ENCODE peak calls at places on chromosomes 11 and 22, in five cellular contexts. K, R, T, F and U are unnamed samples.

GRCh38 chr11:102345923-102346322 is 1.1 kb upstream of the BIRC2 start:
- DNase-seq in K (no peak), R (no peak), T (no peak), F (no peak), U (peak)

GRCh38 chr22:38040953-38041759 is 16.0 kb upstream of the PICK1 start:
- DNase-seq in K (no peak), R (no peak), T (no peak), F (no peak), U (no peak)

GRCh38 chr11:67272327-67273259 is 6.3 kb downstream of the GRK2 start:
- DNase-seq in K (peak), R (no peak), T (no peak), F (no peak), U (no peak)

GRCh38 chr11:120229451-120230424 is 10.2 kb upstream of the POU2F3 start:
- DNase-seq in K (peak), R (peak), T (no peak), F (peak), U (no peak)

GRCh38 chr22:49969751-49970527 is 9.4 kb downstream of the PIM3 start:
- DNase-seq in K (no peak), R (no peak), T (no peak), F (peak), U (no peak)

GRCh38 chr22:32685527-32685926 is 116.0 kb upstream of the TIMP3 start:
- DNase-seq in K (no peak), R (no peak), T (no peak), F (no peak), U (no peak)

GRCh38 chr11:15775051-15775541 is 581.2 kb downstream of the SOX6 start:
- DNase-seq in K (no peak), R (no peak), T (no peak), F (no peak), U (no peak)

GRCh38 chr22:26431151-26431995 is 2.3 kb downstream of the ASPHD2 start:
- DNase-seq in K (peak), R (no peak), T (no peak), F (no peak), U (no peak)

GRCh38 chr11:115065314-115065713 is 387.0 kb downstream of the NXPE2 start:
- DNase-seq in K (no peak), R (no peak), T (no peak), F (no peak), U (no peak)

GRCh38 chr11:117439256-117439655 is 111.6 kb downstream of the CEP164 start:
- DNase-seq in K (no peak), R (no peak), T (no peak), F (no peak), U (no peak)

GRCh38 chr11:116697639-116698038 is 75.1 kb downstream of the BUD13 start:
- DNase-seq in K (no peak), R (no peak), T (no peak), F (no peak), U (no peak)

GRCh38 chr11:11430431-11430830 is 77.4 kb upstream of the CSNK2A3 start:
- DNase-seq in K (no peak), R (no peak), T (no peak), F (no peak), U (no peak)

GRCh38 chr11:61377461-61378160 is 14.8 kb upstream of the TMEM216 start:
- DNase-seq in K (no peak), R (no peak), T (no peak), F (no peak), U (no peak)

GRCh38 chr11:18768472-18768901 is 23.1 kb downstream of the PTPN5 start:
- DNase-seq in K (peak), R (no peak), T (no peak), F (no peak), U (no peak)

GRCh38 chr11:74330065-74330858 is 18.8 kb upstream of the P4HA3 start:
- DNase-seq in K (no peak), R (no peak), T (no peak), F (no peak), U (no peak)

GRCh38 chr11:74327076-74327475 is 15.6 kb upstream of the P4HA3 start:
- DNase-seq in K (no peak), R (no peak), T (no peak), F (no peak), U (no peak)

GRCh38 chr11:74322667-74323066 is 11.2 kb upstream of the P4HA3 start:
- DNase-seq in K (no peak), R (no peak), T (no peak), F (no peak), U (no peak)

GRCh38 chr11:74325649-74326645 is 14.5 kb upstream of the P4HA3 start:
- DNase-seq in K (no peak), R (no peak), T (no peak), F (no peak), U (no peak)

DNA sequence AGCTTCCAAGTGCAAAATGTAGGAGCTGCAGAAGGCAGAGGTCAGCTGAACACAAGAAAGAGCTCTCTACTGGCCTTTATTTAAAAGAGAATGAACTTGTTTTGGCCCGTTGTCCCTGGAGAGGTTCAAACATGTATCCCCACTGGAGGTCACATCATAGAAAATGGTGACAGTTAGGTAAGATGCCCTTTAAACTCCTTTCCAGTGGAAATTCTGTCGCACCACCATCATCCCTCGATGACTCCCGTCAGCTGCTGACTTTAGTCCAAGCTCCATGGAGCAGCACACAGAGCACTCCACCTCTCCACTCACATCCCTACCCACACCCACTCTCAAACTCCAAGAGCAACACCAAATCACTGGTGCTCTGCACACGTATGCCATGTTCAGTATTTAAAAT is 15.2 kb upstream of the P4HA3 start:
- DNase-seq in K (no peak), R (no peak), T (no peak), F (no peak), U (no peak)
- H3K4me3 ChIP-seq in K (no peak), R (no peak), T (no peak), F (no peak), U (no peak)

DNA sequence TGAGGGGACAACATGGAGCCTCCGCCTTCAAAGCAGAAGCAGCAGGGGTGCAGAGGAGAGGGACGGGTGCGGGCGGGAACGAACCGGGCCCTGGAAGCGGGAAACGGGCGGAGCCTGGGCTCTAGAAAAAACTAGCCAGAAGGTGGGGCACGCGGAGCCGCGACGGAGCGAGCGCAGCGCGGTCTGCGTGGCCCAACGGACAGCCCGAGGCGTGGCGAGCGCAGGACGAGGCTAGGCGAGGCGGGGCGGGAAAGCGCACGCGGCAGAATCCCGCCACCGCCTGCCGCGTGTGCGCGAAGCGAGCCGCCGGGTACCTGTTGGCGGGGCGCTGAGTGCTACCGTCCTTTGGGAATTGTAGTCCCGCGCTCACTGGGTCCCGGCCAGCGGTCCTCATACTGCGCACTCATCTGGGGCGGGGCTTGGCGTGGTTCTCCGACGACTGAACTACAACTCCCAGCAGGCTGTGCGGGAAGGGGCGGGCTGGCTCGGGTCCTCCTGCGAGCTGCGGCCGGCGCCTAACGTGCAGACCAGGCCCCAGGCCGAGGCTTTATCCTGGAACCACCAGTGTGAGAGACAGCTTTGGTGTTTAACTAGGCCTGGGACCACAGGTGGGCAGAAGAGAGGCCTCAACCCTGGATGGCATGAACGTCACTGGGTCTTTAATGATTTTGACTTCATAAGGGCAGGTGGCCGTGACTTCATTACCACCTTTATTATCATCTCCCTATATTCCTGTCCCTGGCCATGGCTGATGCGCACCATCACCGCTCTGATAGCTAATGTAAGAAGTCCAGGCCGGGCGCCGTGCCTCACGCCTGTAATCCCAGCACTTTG is at the start of gene ATL3:
- DNase-seq in K (peak), R (peak), T (peak), F (peak), U (peak)
- H3K27ac ChIP-seq in K (peak), R (no peak), T (peak), F (no peak), U (peak)

GRCh38 chr11:46100670-46101069 is 20.6 kb downstream of the PHF21A start:
- DNase-seq in K (no peak), R (no peak), T (no peak), F (no peak), U (no peak)
- H3K4me3 ChIP-seq in K (peak), R (no peak), T (no peak), F (no peak), U (peak)

DNA sequence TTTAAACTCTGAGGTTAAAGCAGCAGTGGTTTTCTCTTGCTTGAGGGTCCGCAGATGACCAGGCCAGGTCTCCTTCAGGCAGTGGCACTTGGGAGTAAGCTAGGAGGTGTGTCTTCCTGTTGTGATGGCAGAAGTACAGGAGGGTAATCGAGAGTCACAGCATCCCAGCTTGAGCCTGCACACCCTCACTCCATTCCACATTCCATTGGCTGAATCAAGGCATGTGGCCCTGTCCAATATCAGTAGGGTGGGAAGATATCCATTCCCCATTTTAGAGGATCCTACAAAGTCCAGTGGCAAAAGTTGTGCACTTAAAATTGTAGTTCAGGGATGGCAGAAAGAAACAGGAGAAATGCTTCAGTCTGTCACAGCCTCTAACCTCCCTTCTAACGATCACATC is 23.3 kb downstream of the OSBP2 start:
- DNase-seq in K (no peak), R (no peak), T (no peak), F (no peak), U (no peak)
- H3K27ac ChIP-seq in K (no peak), R (no peak), T (no peak), F (no peak), U (no peak)

GRCh38 chr22:40922484-40923303 is 28.5 kb upstream of the RBX1 start:
- DNase-seq in K (peak), R (peak), T (no peak), F (no peak), U (no peak)
- H3K4me3 ChIP-seq in K (peak), R (no peak), T (no peak), F (no peak), U (no peak)

GRCh38 chr11:123430736-123431356 is 777 bp downstream of the GRAMD1B start:
- DNase-seq in K (peak), R (peak), T (peak), F (peak), U (peak)
- H3K27ac ChIP-seq in K (peak), R (peak), T (peak), F (peak), U (peak)

GRCh38 chr22:36660931-36661330 is 42.6 kb downstream of the CACNG2 start:
- DNase-seq in K (no peak), R (no peak), T (no peak), F (no peak), U (no peak)

GRCh38 chr22:36658900-36659299 is 44.7 kb downstream of the CACNG2 start:
- DNase-seq in K (no peak), R (no peak), T (peak), F (no peak), U (no peak)

GRCh38 chr22:36662981-36663380 is 40.6 kb downstream of the CACNG2 start:
- DNase-seq in K (no peak), R (no peak), T (no peak), F (no peak), U (no peak)

GRCh38 chr22:36660510-36660840 is 43.1 kb downstream of the CACNG2 start:
- DNase-seq in K (no peak), R (no peak), T (no peak), F (no peak), U (no peak)

GRCh38 chr22:36659762-36660509 is 43.6 kb downstream of the CACNG2 start:
- DNase-seq in K (no peak), R (no peak), T (peak), F (peak), U (no peak)
- H3K4me3 ChIP-seq in K (no peak), R (no peak), T (peak), F (no peak), U (no peak)

GRCh38 chr11:7540830-7541555 is 27.2 kb downstream of the PPFIBP2 start:
- DNase-seq in K (no peak), R (no peak), T (no peak), F (no peak), U (no peak)

GRCh38 chr11:7536102-7536501 is 22.3 kb downstream of the PPFIBP2 start:
- DNase-seq in K (no peak), R (peak), T (no peak), F (peak), U (no peak)

GRCh38 chr11:7537260-7537659 is 23.5 kb downstream of the PPFIBP2 start:
- DNase-seq in K (no peak), R (no peak), T (no peak), F (no peak), U (no peak)

GRCh38 chr11:7538466-7539454 is 25.0 kb downstream of the PPFIBP2 start:
- DNase-seq in K (no peak), R (peak), T (no peak), F (no peak), U (no peak)

GRCh38 chr11:7538023-7538422 is 24.2 kb downstream of the PPFIBP2 start:
- DNase-seq in K (peak), R (no peak), T (no peak), F (no peak), U (no peak)
- H3K27ac ChIP-seq in K (no peak), R (no peak), T (no peak), F (no peak), U (no peak)